ENCODE peak calls at places on chromosomes 6 and 20, in four cellular contexts. One of them, this sample, is unnamed.

GRCh38 chr20:32566379-32567374 is 18.5 kb downstream of the NOL4L start:
- DNase-seq in GM12878: no peak
- DNase-seq in HepG2: no peak
- DNase-seq in A549: no peak
- DNase-seq in this sample: no peak

GRCh38 chr6:139164001-139164400 is 29.1 kb downstream of the HECA start:
- DNase-seq in GM12878: no peak
- DNase-seq in HepG2: no peak
- DNase-seq in A549: no peak
- DNase-seq in this sample: no peak

GRCh38 chr6:92748131-92748530 is 671.2 kb downstream of the EPHA7 start:
- DNase-seq in A549: no peak
- DNase-seq in GM12878: no peak
- DNase-seq in HepG2: no peak
- DNase-seq in this sample: no peak

GRCh38 chr20:64047968-64048401 is 1.5 kb downstream of the SOX18 start:
- DNase-seq in HepG2: no peak
- DNase-seq in GM12878: no peak
- DNase-seq in A549: no peak
- DNase-seq in this sample: no peak

GRCh38 chr6:55174211-55175013 is at the start of gene HCRTR2:
- DNase-seq in HepG2: no peak
- DNase-seq in A549: no peak
- DNase-seq in GM12878: no peak
- DNase-seq in this sample: no peak

GRCh38 chr6:24683297-24684296 is 16.7 kb downstream of the ACOT13 start:
- DNase-seq in A549: no peak
- DNase-seq in HepG2: no peak
- DNase-seq in GM12878: no peak
- DNase-seq in this sample: peak

GRCh38 chr6:128882991-128883571 is at the start of gene LAMA2:
- DNase-seq in A549: no peak
- DNase-seq in GM12878: no peak
- DNase-seq in HepG2: peak
- DNase-seq in this sample: no peak

GRCh38 chr6:112014483-112014882 is 39.4 kb upstream of the CCN6 start:
- DNase-seq in GM12878: no peak
- DNase-seq in HepG2: no peak
- DNase-seq in A549: no peak
- DNase-seq in this sample: no peak

GRCh38 chr20:63043348-63044203 is 36.8 kb upstream of the BHLHE23 start:
- DNase-seq in GM12878: no peak
- DNase-seq in HepG2: no peak
- DNase-seq in A549: no peak
- DNase-seq in this sample: no peak

GRCh38 chr20:273884-274283 is 16.4 kb downstream of the DEFB132 start:
- DNase-seq in A549: no peak
- DNase-seq in HepG2: no peak
- DNase-seq in GM12878: no peak
- DNase-seq in this sample: no peak

GRCh38 chr20:50368813-50369224 is 141.4 kb upstream of the PTPN1 start:
- DNase-seq in HepG2: peak
- DNase-seq in A549: no peak
- DNase-seq in GM12878: no peak
- DNase-seq in this sample: peak

GRCh38 chr6:170033666-170034065 is 257.2 kb downstream of the DLL1 start:
- DNase-seq in HepG2: no peak
- DNase-seq in A549: no peak
- DNase-seq in GM12878: no peak
- DNase-seq in this sample: no peak

DNA sequence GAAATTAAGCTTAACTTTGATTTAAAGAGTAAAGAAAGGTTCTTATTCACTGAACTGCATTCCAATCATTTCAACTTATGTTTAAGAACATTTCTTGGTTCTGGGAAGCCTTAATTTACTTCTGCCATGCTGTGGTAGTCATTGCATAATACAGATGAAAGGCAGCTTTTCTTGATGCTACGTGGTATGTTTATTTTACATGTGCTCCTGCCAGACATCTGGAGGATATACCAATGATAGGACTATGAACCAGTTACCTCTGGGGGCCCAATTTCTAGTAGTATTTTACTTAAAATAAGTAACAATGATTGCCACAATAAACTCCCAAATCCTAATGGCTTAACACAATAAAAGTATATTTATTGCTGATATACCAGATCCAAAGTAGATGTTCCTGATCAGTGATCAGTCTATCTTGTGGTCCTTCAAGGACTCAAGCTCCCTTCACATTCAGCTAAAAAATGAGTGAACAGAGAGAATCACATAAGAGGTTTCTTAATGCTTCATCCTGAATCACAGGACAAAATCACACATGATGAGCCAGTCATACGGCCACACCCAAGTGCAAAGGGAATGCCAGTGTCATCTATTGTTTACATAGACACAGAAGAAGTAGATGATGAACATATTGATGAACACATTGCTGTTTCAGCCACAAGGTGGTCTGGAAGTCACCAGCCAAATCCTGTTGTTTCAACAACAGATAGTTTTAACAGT is 56.5 kb upstream of the CCN2 start:
- DNase-seq in HepG2: peak
- DNase-seq in GM12878: no peak
- DNase-seq in A549: no peak
- DNase-seq in this sample: no peak
- TF ChIP-seq RAD21 in HepG2: no peak
- TF ChIP-seq RAD21 in GM12878: no peak
- TF ChIP-seq RAD21 in A549: no peak
- TF ChIP-seq RAD21 in this sample: no peak

DNA sequence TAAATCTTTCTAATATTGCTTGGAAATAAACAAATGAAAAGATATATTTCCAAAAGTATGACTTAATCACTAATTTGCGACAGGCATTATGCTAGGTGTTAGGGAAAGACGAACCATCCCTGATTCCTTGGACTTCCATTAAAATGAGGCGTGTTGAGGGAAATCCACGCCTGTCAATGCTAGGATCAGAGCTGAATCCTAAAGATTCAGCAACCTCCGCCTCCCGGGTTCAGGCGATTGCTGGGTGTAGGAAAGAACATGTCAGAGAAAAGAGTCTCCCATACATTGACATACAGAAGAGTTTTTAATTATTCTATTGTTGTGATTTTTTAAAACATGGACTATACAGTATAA is 16.8 kb upstream of the PRSS16 start:
- DNase-seq in GM12878: no peak
- DNase-seq in HepG2: no peak
- DNase-seq in A549: peak
- DNase-seq in this sample: no peak
- TF ChIP-seq CHD4 in GM12878: no peak
- TF ChIP-seq CHD4 in HepG2: no peak
- TF ChIP-seq CHD4 in A549: no peak
- TF ChIP-seq CHD4 in this sample: no peak

GRCh38 chr6:56690519-56691200 is 48.0 kb upstream of the DST start:
- DNase-seq in HepG2: peak
- DNase-seq in GM12878: no peak
- DNase-seq in A549: no peak
- DNase-seq in this sample: no peak
- TF ChIP-seq RAD21 in HepG2: no peak
- TF ChIP-seq RAD21 in GM12878: no peak
- TF ChIP-seq RAD21 in A549: no peak
- TF ChIP-seq RAD21 in this sample: no peak

GRCh38 chr6:39003072-39003471 is 45.5 kb upstream of the GLP1R start:
- DNase-seq in A549: no peak
- DNase-seq in HepG2: no peak
- DNase-seq in GM12878: no peak
- DNase-seq in this sample: peak
- TF ChIP-seq CHD4 in A549: no peak
- TF ChIP-seq CHD4 in HepG2: no peak
- TF ChIP-seq CHD4 in GM12878: no peak
- TF ChIP-seq CHD4 in this sample: no peak

This sample was measured in K562.